ENCODE peak calls at places on chromosomes 13 and 19, in seven cellular contexts. One of them, this sample, is unnamed.
A peak's percentile ranks its signal among the peaks of the same experiment; 100 is the strongest.

GRCh38 chr13:53073711-53074110 is 45.1 kb downstream of the OLFM4 start:
- DNase-seq in mesendoderm: no peak
- DNase-seq in mesenchymal stem cell: no peak
- DNase-seq in H9: no peak
- DNase-seq in H1: no peak
- DNase-seq in trophoblast cell: no peak
- DNase-seq in IMR-90: no peak
- DNase-seq in this sample: no peak

GRCh38 chr13:52414963-52415362 is 9.0 kb upstream of the THSD1 start:
- DNase-seq in H9: no peak
- DNase-seq in trophoblast cell: peak; percentile 76
- DNase-seq in mesendoderm: no peak
- DNase-seq in H1: no peak
- DNase-seq in IMR-90: peak; percentile 69
- DNase-seq in mesenchymal stem cell: peak; percentile 34
- DNase-seq in this sample: no peak

GRCh38 chr19:13401388-13401787 is 104.9 kb downstream of the CACNA1A start:
- DNase-seq in mesendoderm: peak; percentile 76
- DNase-seq in IMR-90: peak; percentile 46
- DNase-seq in H1: no peak
- DNase-seq in trophoblast cell: no peak
- DNase-seq in mesenchymal stem cell: peak; percentile 6
- DNase-seq in H9: peak; percentile 46
- DNase-seq in this sample: no peak

GRCh38 chr13:93942016-93942415 is 537.5 kb downstream of the DCT start:
- DNase-seq in H9: no peak
- DNase-seq in IMR-90: peak; percentile 59
- DNase-seq in trophoblast cell: peak; percentile 21
- DNase-seq in H1: no peak
- DNase-seq in mesenchymal stem cell: no peak
- DNase-seq in mesendoderm: no peak
- DNase-seq in this sample: no peak

GRCh38 chr19:10478903-10479384 is 24.2 kb downstream of the KEAP1 start:
- DNase-seq in mesendoderm: peak; percentile 96
- DNase-seq in mesenchymal stem cell: peak; percentile 84
- DNase-seq in trophoblast cell: peak; percentile 88
- DNase-seq in H9: peak; percentile 97
- DNase-seq in H1: peak; percentile 80
- DNase-seq in IMR-90: peak; percentile 82
- DNase-seq in this sample: peak; percentile 68

GRCh38 chr19:47593860-47594259 is 15.1 kb upstream of the BICRA start:
- DNase-seq in IMR-90: no peak
- DNase-seq in H9: no peak
- DNase-seq in H1: no peak
- DNase-seq in mesendoderm: no peak
- DNase-seq in trophoblast cell: no peak
- DNase-seq in mesenchymal stem cell: no peak
- DNase-seq in this sample: no peak

GRCh38 chr13:50365683-50366391 is 350.6 kb downstream of the KCNRG start:
- DNase-seq in trophoblast cell: peak; percentile 94
- DNase-seq in H9: no peak
- DNase-seq in IMR-90: no peak
- DNase-seq in H1: no peak
- DNase-seq in mesenchymal stem cell: no peak
- DNase-seq in mesendoderm: no peak
- DNase-seq in this sample: no peak

GRCh38 chr13:22135446-22135845 is 464.6 kb downstream of the FGF9 start:
- DNase-seq in H1: no peak
- DNase-seq in H9: no peak
- DNase-seq in mesendoderm: peak; percentile 14
- DNase-seq in IMR-90: no peak
- DNase-seq in mesenchymal stem cell: no peak
- DNase-seq in trophoblast cell: no peak
- DNase-seq in this sample: no peak

GRCh38 chr13:42478531-42479156 is 95.3 kb upstream of the TNFSF11 start:
- DNase-seq in trophoblast cell: peak; percentile 9
- DNase-seq in H9: no peak
- DNase-seq in H1: no peak
- DNase-seq in IMR-90: peak; percentile 7
- DNase-seq in mesenchymal stem cell: peak; percentile 63
- DNase-seq in mesendoderm: peak; percentile 73
- DNase-seq in this sample: peak; percentile 2

GRCh38 chr19:38139122-38139521 is 84.9 kb downstream of the DPF1 start:
- DNase-seq in H9: no peak
- DNase-seq in H1: no peak
- DNase-seq in mesendoderm: peak; percentile 49
- DNase-seq in mesenchymal stem cell: no peak
- DNase-seq in IMR-90: no peak
- DNase-seq in trophoblast cell: no peak
- DNase-seq in this sample: no peak

GRCh38 chr19:56692496-56692895 is 20.9 kb upstream of the ZNF835 start:
- DNase-seq in H9: no peak
- DNase-seq in H1: no peak
- DNase-seq in mesendoderm: peak; percentile 56
- DNase-seq in trophoblast cell: peak; percentile 36
- DNase-seq in IMR-90: no peak
- DNase-seq in mesenchymal stem cell: no peak
- DNase-seq in this sample: no peak

GRCh38 chr19:16295071-16295470 is 29.6 kb upstream of the KLF2 start:
- DNase-seq in trophoblast cell: no peak
- DNase-seq in H1: no peak
- DNase-seq in H9: no peak
- DNase-seq in IMR-90: no peak
- DNase-seq in mesenchymal stem cell: no peak
- DNase-seq in mesendoderm: no peak
- DNase-seq in this sample: no peak

GRCh38 chr19:47152205-47152604 is 21.6 kb downstream of the SAE1 start:
- DNase-seq in H1: no peak
- DNase-seq in mesenchymal stem cell: no peak
- DNase-seq in trophoblast cell: no peak
- DNase-seq in mesendoderm: peak; percentile 58
- DNase-seq in H9: no peak
- DNase-seq in IMR-90: no peak
- DNase-seq in this sample: no peak

GRCh38 chr19:10289167-10289835 is 451 bp upstream of the ICAM5 start:
- DNase-seq in mesendoderm: peak; percentile 58
- DNase-seq in trophoblast cell: peak; percentile 60
- DNase-seq in IMR-90: peak; percentile 54
- DNase-seq in mesenchymal stem cell: peak; percentile 62
- DNase-seq in H9: peak; percentile 85
- DNase-seq in H1: no peak
- DNase-seq in this sample: no peak

GRCh38 chr13:99892189-99892588 is 79.4 kb downstream of the ZIC5 start:
- DNase-seq in IMR-90: no peak
- DNase-seq in H1: peak; percentile 66
- DNase-seq in mesenchymal stem cell: no peak
- DNase-seq in H9: peak; percentile 81
- DNase-seq in trophoblast cell: no peak
- DNase-seq in mesendoderm: no peak
- DNase-seq in this sample: peak; percentile 43

GRCh38 chr19:40799558-40800338 is 757 bp downstream of the EGLN2 start:
- DNase-seq in H1: no peak
- DNase-seq in mesendoderm: peak; percentile 52
- DNase-seq in H9: no peak
- DNase-seq in IMR-90: no peak
- DNase-seq in mesenchymal stem cell: peak; percentile 37
- DNase-seq in trophoblast cell: no peak
- DNase-seq in this sample: no peak

GRCh38 chr19:4501005-4501591 is 17.2 kb downstream of the PLIN4 start:
- DNase-seq in H1: no peak
- DNase-seq in H9: no peak
- DNase-seq in mesendoderm: no peak
- DNase-seq in mesenchymal stem cell: no peak
- DNase-seq in trophoblast cell: no peak
- DNase-seq in IMR-90: no peak
- DNase-seq in this sample: no peak

GRCh38 chr13:100733261-100733660 is 58.7 kb upstream of the TMTC4 start:
- DNase-seq in IMR-90: no peak
- DNase-seq in mesenchymal stem cell: no peak
- DNase-seq in H9: no peak
- DNase-seq in mesendoderm: no peak
- DNase-seq in trophoblast cell: no peak
- DNase-seq in H1: no peak
- DNase-seq in this sample: no peak

GRCh38 chr13:114131581-114132418 is 623 bp downstream of the RASA3 start:
- DNase-seq in H9: no peak
- DNase-seq in IMR-90: no peak
- DNase-seq in trophoblast cell: no peak
- DNase-seq in H1: no peak
- DNase-seq in mesendoderm: peak; percentile 35
- DNase-seq in mesenchymal stem cell: no peak
- DNase-seq in this sample: no peak

GRCh38 chr19:40612831-40613668 is 11.9 kb downstream of the LTBP4 start:
- DNase-seq in mesenchymal stem cell: peak; percentile 66
- DNase-seq in H9: peak; percentile 87
- DNase-seq in trophoblast cell: no peak
- DNase-seq in mesendoderm: peak; percentile 81
- DNase-seq in IMR-90: no peak
- DNase-seq in H1: no peak
- DNase-seq in this sample: no peak

GRCh38 chr19:10112895-10113591 is 1.6 kb downstream of the P2RY11 start:
- DNase-seq in mesendoderm: peak; percentile 78
- DNase-seq in H9: peak; percentile 87
- DNase-seq in IMR-90: no peak
- DNase-seq in mesenchymal stem cell: no peak
- DNase-seq in trophoblast cell: peak; percentile 58
- DNase-seq in H1: no peak
- DNase-seq in this sample: no peak

GRCh38 chr13:100673831-100674362 is 698 bp downstream of the TMTC4 start:
- DNase-seq in mesenchymal stem cell: peak; percentile 93
- DNase-seq in H9: no peak
- DNase-seq in trophoblast cell: peak; percentile 83
- DNase-seq in H1: no peak
- DNase-seq in IMR-90: peak; percentile 83
- DNase-seq in mesendoderm: peak; percentile 82
- DNase-seq in this sample: peak; percentile 46

GRCh38 chr13:26227396-26227971 is 5.4 kb upstream of the RNF6 start:
- DNase-seq in trophoblast cell: no peak
- DNase-seq in H1: no peak
- DNase-seq in IMR-90: no peak
- DNase-seq in mesendoderm: no peak
- DNase-seq in mesenchymal stem cell: no peak
- DNase-seq in H9: no peak
- DNase-seq in this sample: no peak

GRCh38 chr19:29263305-29264080 is 50.5 kb upstream of the UQCRFS1 start:
- DNase-seq in mesenchymal stem cell: no peak
- DNase-seq in trophoblast cell: peak; percentile 96
- DNase-seq in mesendoderm: peak; percentile 74
- DNase-seq in H9: peak; percentile 68
- DNase-seq in IMR-90: peak; percentile 17
- DNase-seq in H1: no peak
- DNase-seq in this sample: peak; percentile 62

GRCh38 chr19:33864311-33864850 is 67.7 kb downstream of the KCTD15 start:
- DNase-seq in trophoblast cell: no peak
- DNase-seq in H9: no peak
- DNase-seq in mesenchymal stem cell: no peak
- DNase-seq in H1: no peak
- DNase-seq in IMR-90: no peak
- DNase-seq in mesendoderm: no peak
- DNase-seq in this sample: no peak
- H2AK5ac ChIP-seq in trophoblast cell: no peak overlapping the region
- H2AK5ac ChIP-seq in H9: no peak overlapping the region
- H2AK5ac ChIP-seq in mesenchymal stem cell: no peak overlapping the region
- H2AK5ac ChIP-seq in H1: no peak overlapping the region
- H2AK5ac ChIP-seq in IMR-90: no peak overlapping the region
- H2AK5ac ChIP-seq in mesendoderm: no peak overlapping the region
- H2AK5ac ChIP-seq in this sample: no peak overlapping the region

GRCh38 chr19:55543567-55543966 is 1.8 kb downstream of the SBK3 start:
- DNase-seq in IMR-90: no peak
- DNase-seq in mesendoderm: no peak
- DNase-seq in trophoblast cell: no peak
- DNase-seq in H9: no peak
- DNase-seq in mesenchymal stem cell: no peak
- DNase-seq in H1: no peak
- DNase-seq in this sample: no peak
- H3K23ac ChIP-seq in IMR-90: no peak overlapping the region
- H3K23ac ChIP-seq in mesendoderm: no peak overlapping the region
- H3K23ac ChIP-seq in trophoblast cell: no peak overlapping the region
- H3K23ac ChIP-seq in H9: no peak overlapping the region
- H3K23ac ChIP-seq in mesenchymal stem cell: no peak overlapping the region
- H3K23ac ChIP-seq in H1: no peak overlapping the region
- H3K23ac ChIP-seq in this sample: no peak overlapping the region

DNA sequence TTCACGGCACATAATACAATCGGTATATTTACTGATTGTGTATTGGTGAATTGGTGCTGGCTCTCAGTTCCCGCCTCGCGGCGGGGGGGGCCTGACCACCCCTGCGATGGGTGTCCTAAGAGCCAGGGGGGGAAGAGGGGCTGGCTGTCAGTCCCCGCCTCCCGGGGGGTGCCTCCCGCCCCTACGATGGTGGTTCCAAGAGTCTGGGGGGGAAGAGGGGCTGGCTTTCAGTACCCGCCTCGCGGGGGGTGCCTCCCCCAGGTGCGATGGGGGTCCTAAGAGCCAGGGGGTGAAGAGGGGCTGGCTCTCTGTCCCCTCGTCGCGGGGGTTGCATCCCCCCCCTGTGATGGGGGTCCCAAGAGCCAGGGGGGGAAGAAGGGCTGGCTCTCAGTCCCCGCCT is 2321.8 kb upstream of the PCDH20 start:
- DNase-seq in mesenchymal stem cell: no peak
- DNase-seq in H9: peak; percentile 10
- DNase-seq in H1: no peak
- DNase-seq in mesendoderm: no peak
- DNase-seq in trophoblast cell: no peak
- DNase-seq in IMR-90: no peak
- DNase-seq in this sample: no peak
- H2AK5ac ChIP-seq in mesenchymal stem cell: no peak overlapping the region
- H2AK5ac ChIP-seq in H9: no peak overlapping the region
- H2AK5ac ChIP-seq in H1: no peak overlapping the region
- H2AK5ac ChIP-seq in mesendoderm: no peak overlapping the region
- H2AK5ac ChIP-seq in trophoblast cell: no peak overlapping the region
- H2AK5ac ChIP-seq in IMR-90: no peak overlapping the region
- H2AK5ac ChIP-seq in this sample: no peak overlapping the region

GRCh38 chr13:79621902-79622301 is 140.9 kb downstream of the NDFIP2 start:
- DNase-seq in trophoblast cell: peak; percentile 10
- DNase-seq in IMR-90: no peak
- DNase-seq in H1: no peak
- DNase-seq in mesenchymal stem cell: no peak
- DNase-seq in mesendoderm: no peak
- DNase-seq in H9: no peak
- DNase-seq in this sample: no peak

GRCh38 chr13:79625517-79625916 is 144.6 kb downstream of the NDFIP2 start:
- DNase-seq in mesenchymal stem cell: no peak
- DNase-seq in H9: no peak
- DNase-seq in IMR-90: no peak
- DNase-seq in H1: no peak
- DNase-seq in trophoblast cell: no peak
- DNase-seq in mesendoderm: no peak
- DNase-seq in this sample: no peak

GRCh38 chr13:79626924-79627323 is 146.0 kb downstream of the NDFIP2 start:
- DNase-seq in trophoblast cell: no peak
- DNase-seq in IMR-90: no peak
- DNase-seq in H1: no peak
- DNase-seq in mesenchymal stem cell: no peak
- DNase-seq in mesendoderm: no peak
- DNase-seq in H9: no peak
- DNase-seq in this sample: no peak

DNA sequence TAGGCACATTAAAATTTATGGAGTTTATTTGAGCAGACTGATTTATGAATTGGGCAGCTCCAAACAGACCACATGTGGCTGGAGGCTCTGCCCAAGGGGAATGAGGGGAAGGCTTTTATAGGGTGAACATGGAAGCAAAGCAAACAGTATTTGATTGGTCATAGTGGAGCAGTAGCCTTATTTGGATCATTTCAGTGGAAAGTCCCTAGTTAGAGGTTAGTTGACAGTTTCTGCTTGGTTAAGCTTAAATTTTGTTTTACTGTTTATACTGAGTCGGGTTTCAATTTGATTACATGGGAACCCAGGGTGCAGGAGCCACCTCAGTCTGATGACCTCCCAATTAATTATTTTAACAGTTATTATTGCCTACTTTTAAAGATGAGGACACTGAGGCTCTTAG is 140.5 kb downstream of the NDFIP2 start:
- DNase-seq in trophoblast cell: no peak
- DNase-seq in IMR-90: no peak
- DNase-seq in H1: no peak
- DNase-seq in mesendoderm: no peak
- DNase-seq in mesenchymal stem cell: no peak
- DNase-seq in H9: no peak
- DNase-seq in this sample: no peak
- H3K23ac ChIP-seq in trophoblast cell: no peak overlapping the region
- H3K23ac ChIP-seq in IMR-90: no peak overlapping the region
- H3K23ac ChIP-seq in H1: no peak overlapping the region
- H3K23ac ChIP-seq in mesendoderm: no peak overlapping the region
- H3K23ac ChIP-seq in mesenchymal stem cell: no peak overlapping the region
- H3K23ac ChIP-seq in H9: no peak overlapping the region
- H3K23ac ChIP-seq in this sample: no peak overlapping the region

This sample was measured in neuronal stem cell.